ENCODE peak calls at places on chromosomes 4 and X, in five cellular contexts. Z, S, X, J and U are unnamed samples.

GRCh38 chr4:139669859-139670258 is 4.2 kb downstream of the MGST2 start:
- DNase-seq in S (no peak), J (no peak), X (no peak), Z (no peak), U (no peak)

GRCh38 chrX:22800360-22800759 is 199.4 kb upstream of the DDX53 start:
- DNase-seq in S (peak; percentile 41), Z (no peak), X (no peak), J (peak; percentile 93), U (peak; percentile 67)

GRCh38 chr4:76208005-76208765 is 5.4 kb downstream of the SCARB2 start:
- DNase-seq in X (peak; percentile 42), J (peak; percentile 94), S (peak; percentile 92), Z (no peak), U (peak; percentile 89)

GRCh38 chr4:37715889-37716402 is 29.8 kb upstream of the RELL1 start:
- DNase-seq in Z (no peak), X (no peak), S (no peak), J (peak; percentile 49), U (no peak)

GRCh38 chr4:55435136-55435535 is 39.4 kb downstream of the TMEM165 start:
- DNase-seq in S (no peak), X (no peak), Z (no peak), J (peak; percentile 59), U (no peak)

GRCh38 chr4:67122029-67122428 is 423.3 kb downstream of the CENPC start:
- DNase-seq in J (peak; percentile 6), Z (no peak), S (no peak), X (peak; percentile 34), U (no peak)

GRCh38 chr4:54372951-54373350 is 143.9 kb downstream of the PDGFRA start:
- DNase-seq in S (no peak), Z (no peak), X (no peak), J (no peak), U (no peak)

GRCh38 chrX:24024819-24025740 is 1.9 kb downstream of the KLHL15 start:
- DNase-seq in J (peak; percentile 92), Z (peak; percentile 66), X (peak; percentile 88), S (peak; percentile 94), U (peak; percentile 95)

GRCh38 chr4:55079451-55080173 is 45.8 kb downstream of the KDR start:
- DNase-seq in X (no peak), S (peak; percentile 56), J (no peak), Z (no peak), U (no peak)

GRCh38 chr4:83561381-83561780 is 25.5 kb downstream of the GPAT3 start:
- DNase-seq in Z (no peak), S (no peak), J (peak; percentile 52), X (no peak), U (no peak)

GRCh38 chr4:26717332-26717731 is 133.4 kb downstream of the TBC1D19 start:
- DNase-seq in J (peak; percentile 75), S (no peak), Z (no peak), X (no peak), U (no peak)

GRCh38 chr4:20367446-20367845 is 115.7 kb downstream of the SLIT2 start:
- DNase-seq in S (no peak), X (no peak), J (no peak), Z (no peak), U (no peak)

GRCh38 chr4:110639207-110640092 is 16.6 kb upstream of the PITX2 start:
- DNase-seq in J (no peak), X (no peak), S (no peak), Z (no peak), U (no peak)
- H3K4me3 ChIP-seq in J (no peak overlapping the region), X (no peak overlapping the region), S (no peak overlapping the region), Z (no peak overlapping the region), U (no peak overlapping the region)

GRCh38 chr4:143558286-143558685 is 44.8 kb downstream of the SMARCA5 start:
- DNase-seq in S (no peak), X (peak; percentile 57), J (no peak), Z (no peak), U (no peak)
- H3K4me3 ChIP-seq in S (no peak overlapping the region), X (peak overlapping the region; percentile 55), J (no peak overlapping the region), Z (no peak overlapping the region), U (no peak overlapping the region)

GRCh38 chr4:68184923-68185322 is 55.3 kb upstream of the TMPRSS11F start:
- DNase-seq in Z (no peak), X (no peak), S (no peak), J (no peak), U (no peak)
- H3K4me3 ChIP-seq in Z (no peak overlapping the region), X (no peak overlapping the region), S (no peak overlapping the region), J (no peak overlapping the region), U (no peak overlapping the region)

DNA sequence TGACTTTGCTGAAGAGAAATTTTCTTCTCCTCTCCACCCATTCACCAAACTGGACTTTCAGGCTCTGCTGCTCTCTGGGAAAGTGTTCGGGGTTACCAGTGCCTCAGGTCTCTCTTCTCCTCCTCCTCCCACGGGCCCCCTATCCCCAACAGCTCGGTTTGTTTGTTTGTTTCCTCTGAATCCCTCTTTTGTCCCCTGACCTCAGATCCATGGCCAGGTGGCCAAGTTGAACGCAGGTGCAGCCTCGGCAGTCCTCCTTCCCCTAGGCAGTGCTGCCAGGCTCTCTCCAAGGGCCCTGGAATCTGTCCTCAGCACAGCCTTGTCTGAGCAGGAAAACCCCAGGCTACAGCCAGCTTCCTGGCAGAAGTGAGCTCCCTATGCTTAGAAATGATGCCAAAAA is 60.0 kb downstream of the FHDC1 start:
- DNase-seq in Z (no peak), J (no peak), X (no peak), S (no peak), U (no peak)
- H3K4me3 ChIP-seq in Z (no peak overlapping the region), J (no peak overlapping the region), X (no peak overlapping the region), S (no peak overlapping the region), U (no peak overlapping the region)

DNA sequence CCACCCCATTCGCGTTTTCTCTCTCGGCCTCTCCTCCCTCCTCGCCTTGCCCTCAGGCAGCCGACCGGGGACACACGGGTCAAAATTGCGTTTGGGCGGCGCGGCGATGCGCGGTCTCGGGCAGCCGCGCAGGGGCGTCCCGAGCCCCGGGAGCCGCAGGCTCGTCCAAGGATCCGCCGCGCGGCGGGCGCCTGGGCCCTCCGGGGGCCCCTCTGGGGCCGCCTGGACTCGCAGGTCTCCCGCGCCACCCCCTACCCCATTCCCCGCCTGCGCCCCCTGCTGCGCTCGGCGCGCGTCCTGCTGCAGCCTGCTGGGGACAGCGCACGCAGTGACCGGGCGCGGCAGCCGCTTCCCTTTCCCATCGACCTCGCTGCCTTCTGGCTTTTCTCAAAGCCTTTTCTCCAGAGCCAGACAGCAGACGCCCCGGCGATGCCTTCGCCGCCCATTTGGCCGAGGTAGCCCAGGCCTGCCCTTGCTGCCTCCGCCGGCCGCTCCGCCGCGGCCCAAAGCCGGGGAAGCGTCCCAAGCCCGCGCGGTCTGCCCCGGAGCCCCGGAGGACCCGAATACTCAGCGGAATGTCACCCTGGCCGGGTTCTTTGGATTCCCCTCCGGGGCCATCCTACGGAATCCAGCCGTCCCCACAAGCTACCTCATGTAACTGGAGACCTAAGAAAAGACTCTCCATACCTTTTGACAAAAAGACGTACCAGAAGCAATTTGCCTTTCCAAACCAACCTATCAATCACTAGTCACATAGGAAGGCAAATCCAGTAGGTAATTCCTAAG is 16.5 kb downstream of the POU4F2 start:
- DNase-seq in X (peak; percentile 91), S (peak; percentile 65), Z (peak; percentile 57), J (peak; percentile 25), U (no peak)
- H3K4me3 ChIP-seq in X (peak overlapping the region; percentile 87), S (peak overlapping the region; percentile 75), Z (peak overlapping the region; percentile 75), J (peak overlapping the region; percentile 47), U (peak overlapping the region; percentile 28)

DNA sequence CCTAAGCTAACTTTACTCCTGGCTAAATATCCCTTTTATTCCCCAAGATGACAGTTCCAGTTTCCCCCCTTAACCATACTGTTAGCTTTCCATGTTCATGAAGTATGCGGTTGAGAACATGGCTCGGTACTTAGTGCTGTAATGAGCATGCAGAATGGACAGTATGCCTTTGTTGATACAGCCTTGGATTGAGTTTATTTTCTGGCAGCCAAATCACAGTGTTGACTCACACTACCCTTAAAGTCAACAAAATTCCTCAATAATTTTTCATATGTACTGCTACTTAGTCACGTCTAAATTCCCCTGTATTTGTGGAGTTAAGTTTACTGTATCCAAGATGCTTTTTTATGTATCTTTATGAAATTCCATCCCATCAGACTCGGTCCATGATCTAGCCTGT is 1.4 kb upstream of the VEGFC start:
- DNase-seq in J (peak; percentile 89), Z (no peak), S (no peak), X (no peak), U (no peak)
- H3K4me3 ChIP-seq in J (no peak overlapping the region), Z (no peak overlapping the region), S (no peak overlapping the region), X (no peak overlapping the region), U (no peak overlapping the region)